ENCODE peak calls at places on chromosome 1, in six cellular contexts. K, Q, R, A, M and T are unnamed samples.

GRCh38 chr1:30484668-30485067 is 238.7 kb downstream of the MATN1 start:
- DNase-seq in K (no peak), Q (no peak), R (no peak), A (no peak), M (no peak), T (no peak)

GRCh38 chr1:228944991-228945390 is 209.7 kb downstream of the RHOU start:
- DNase-seq in K (no peak), Q (peak; percentile 48), R (no peak), A (no peak), M (no peak), T (no peak)

GRCh38 chr1:165444897-165445370 is at the start of gene RXRG:
- DNase-seq in K (no peak), Q (no peak), R (no peak), A (no peak), M (no peak), T (no peak)

GRCh38 chr1:5751833-5752714 is 240.2 kb downstream of the NPHP4 start:
- DNase-seq in K (no peak), Q (peak; percentile 20), R (no peak), A (no peak), M (no peak), T (no peak)

GRCh38 chr1:163820190-163820589 is 498.4 kb downstream of the NUF2 start:
- DNase-seq in K (no peak), Q (no peak), R (no peak), A (no peak), M (no peak), T (no peak)

GRCh38 chr1:15678578-15678977 is 5.5 kb upstream of the PLEKHM2 start:
- DNase-seq in K (no peak), Q (peak; percentile 54), R (peak; percentile 41), A (no peak), M (no peak), T (no peak)

GRCh38 chr1:94755675-94756074 is 64.5 kb upstream of the SLC44A3 start:
- DNase-seq in K (no peak), Q (peak; percentile 96), R (no peak), A (no peak), M (no peak), T (no peak)

GRCh38 chr1:211378844-211379243 is 52.2 kb downstream of the TRAF5 start:
- DNase-seq in K (no peak), Q (peak; percentile 55), R (no peak), A (no peak), M (no peak), T (no peak)

GRCh38 chr1:198259336-198260109 is 102.7 kb downstream of the NEK7 start:
- DNase-seq in K (no peak), Q (no peak), R (no peak), A (no peak), M (no peak), T (no peak)

GRCh38 chr1:40078512-40079333 is 18.3 kb downstream of the PPT1 start:
- DNase-seq in K (peak; percentile 28), Q (peak; percentile 69), R (peak; percentile 28), A (no peak), M (peak; percentile 46), T (peak; percentile 99)

GRCh38 chr1:182357913-182358312 is 33.7 kb downstream of the GLUL start:
- DNase-seq in K (no peak), Q (no peak), R (no peak), A (no peak), M (no peak), T (peak; percentile 88)